ENCODE peak calls at places on chromosomes 5 and 9, in four cellular contexts. One of them, this sample, is unnamed.

GRCh38 chr9:119370816-119371215 is 1.6 kb upstream of the BRINP1 start:
- DNase-seq in activated CD4-positive, alpha-beta T cell treated with anti-CD3 and anti-CD28 coated beads for 24 hours: no peak
- DNase-seq in NCI-H2029 treated with DMSO at 0.1 percent for 48 hours: no peak
- DNase-seq in upper lobe of right lung: peak
- DNase-seq in this sample: peak

GRCh38 chr5:2761921-2762488 is 10.5 kb upstream of the IRX2 start:
- DNase-seq in upper lobe of right lung: no peak
- DNase-seq in NCI-H2029 treated with DMSO at 0.1 percent for 48 hours: no peak
- DNase-seq in activated CD4-positive, alpha-beta T cell treated with anti-CD3 and anti-CD28 coated beads for 24 hours: no peak
- DNase-seq in this sample: no peak

GRCh38 chr5:89351975-89352374 is 469.0 kb upstream of the MEF2C start:
- DNase-seq in NCI-H2029 treated with DMSO at 0.1 percent for 48 hours: no peak
- DNase-seq in upper lobe of right lung: no peak
- DNase-seq in activated CD4-positive, alpha-beta T cell treated with anti-CD3 and anti-CD28 coated beads for 24 hours: no peak
- DNase-seq in this sample: no peak

GRCh38 chr9:75167281-75167680 is 79.0 kb downstream of the OSTF1 start:
- DNase-seq in activated CD4-positive, alpha-beta T cell treated with anti-CD3 and anti-CD28 coated beads for 24 hours: no peak
- DNase-seq in NCI-H2029 treated with DMSO at 0.1 percent for 48 hours: no peak
- DNase-seq in upper lobe of right lung: no peak
- DNase-seq in this sample: no peak

GRCh38 chr5:143404416-143405062 is 1.1 kb upstream of the NR3C1 start:
- DNase-seq in activated CD4-positive, alpha-beta T cell treated with anti-CD3 and anti-CD28 coated beads for 24 hours: peak
- DNase-seq in NCI-H2029 treated with DMSO at 0.1 percent for 48 hours: peak
- DNase-seq in upper lobe of right lung: peak
- DNase-seq in this sample: peak

GRCh38 chr9:137648396-137648795 is 29.6 kb downstream of the EHMT1 start:
- DNase-seq in upper lobe of right lung: peak
- DNase-seq in activated CD4-positive, alpha-beta T cell treated with anti-CD3 and anti-CD28 coated beads for 24 hours: no peak
- DNase-seq in NCI-H2029 treated with DMSO at 0.1 percent for 48 hours: no peak
- DNase-seq in this sample: no peak

GRCh38 chr5:54673523-54674225 is 156.1 kb downstream of the SNX18 start:
- DNase-seq in activated CD4-positive, alpha-beta T cell treated with anti-CD3 and anti-CD28 coated beads for 24 hours: no peak
- DNase-seq in NCI-H2029 treated with DMSO at 0.1 percent for 48 hours: no peak
- DNase-seq in upper lobe of right lung: peak
- DNase-seq in this sample: peak

GRCh38 chr9:87206064-87206661 is 258.9 kb upstream of the GAS1 start:
- DNase-seq in NCI-H2029 treated with DMSO at 0.1 percent for 48 hours: no peak
- DNase-seq in activated CD4-positive, alpha-beta T cell treated with anti-CD3 and anti-CD28 coated beads for 24 hours: no peak
- DNase-seq in upper lobe of right lung: no peak
- DNase-seq in this sample: no peak

GRCh38 chr5:172380992-172381643 is 73.2 kb downstream of the SH3PXD2B start:
- DNase-seq in activated CD4-positive, alpha-beta T cell treated with anti-CD3 and anti-CD28 coated beads for 24 hours: no peak
- DNase-seq in upper lobe of right lung: peak
- DNase-seq in NCI-H2029 treated with DMSO at 0.1 percent for 48 hours: peak
- DNase-seq in this sample: no peak

GRCh38 chr5:93723005-93723404 is 18.4 kb downstream of the POU5F2 start:
- DNase-seq in activated CD4-positive, alpha-beta T cell treated with anti-CD3 and anti-CD28 coated beads for 24 hours: no peak
- DNase-seq in upper lobe of right lung: no peak
- DNase-seq in NCI-H2029 treated with DMSO at 0.1 percent for 48 hours: peak
- DNase-seq in this sample: peak

GRCh38 chr9:135079676-135080075 is 7.8 kb upstream of the OLFM1 start:
- DNase-seq in activated CD4-positive, alpha-beta T cell treated with anti-CD3 and anti-CD28 coated beads for 24 hours: no peak
- DNase-seq in upper lobe of right lung: no peak
- DNase-seq in NCI-H2029 treated with DMSO at 0.1 percent for 48 hours: no peak
- DNase-seq in this sample: no peak

GRCh38 chr9:122944960-122945888 is 4.4 kb downstream of the RABGAP1 start:
- DNase-seq in NCI-H2029 treated with DMSO at 0.1 percent for 48 hours: no peak
- DNase-seq in upper lobe of right lung: no peak
- DNase-seq in activated CD4-positive, alpha-beta T cell treated with anti-CD3 and anti-CD28 coated beads for 24 hours: no peak
- DNase-seq in this sample: no peak

GRCh38 chr5:133697536-133698258 is 85.4 kb upstream of the FSTL4 start:
- DNase-seq in activated CD4-positive, alpha-beta T cell treated with anti-CD3 and anti-CD28 coated beads for 24 hours: no peak
- DNase-seq in upper lobe of right lung: no peak
- DNase-seq in NCI-H2029 treated with DMSO at 0.1 percent for 48 hours: no peak
- DNase-seq in this sample: no peak

GRCh38 chr9:87891754-87892153 is 9.1 kb downstream of the SPATA31E1 start:
- DNase-seq in NCI-H2029 treated with DMSO at 0.1 percent for 48 hours: no peak
- DNase-seq in upper lobe of right lung: no peak
- DNase-seq in activated CD4-positive, alpha-beta T cell treated with anti-CD3 and anti-CD28 coated beads for 24 hours: no peak
- DNase-seq in this sample: no peak

This sample was measured in small intestine.